ENCODE peak calls at places on chromosomes 3 and 15, in six cellular contexts. U is HepG2, I is HCT116, J is GM12878, P is SK-N-SH, R is K562. Z is an unnamed sample.

GRCh38 chr3:19972056-19972455 is 25.2 kb downstream of the RAB5A start:
- DNase-seq in J (no peak), R (no peak), I (no peak), P (no peak), U (no peak), Z (no peak)

GRCh38 chr15:40859206-40859851 is 14.7 kb downstream of the RHOV start:
- DNase-seq in I (peak), R (peak), U (peak), P (peak), J (no peak), Z (peak)

GRCh38 chr3:193980326-193980725 is 155.6 kb upstream of the HES1 start:
- DNase-seq in R (no peak), I (no peak), J (no peak), P (no peak), U (no peak), Z (no peak)

GRCh38 chr3:184334470-184335158 is 2.8 kb upstream of the FAM131A start:
- DNase-seq in P (no peak), J (no peak), I (no peak), U (no peak), R (no peak), Z (peak)

GRCh38 chr3:133479401-133479800 is 79.5 kb downstream of the BFSP2 start:
- DNase-seq in R (no peak), P (no peak), I (no peak), J (no peak), U (no peak), Z (no peak)

GRCh38 chr3:73661262-73661661 is 36.5 kb upstream of the PDZRN3 start:
- DNase-seq in J (no peak), U (no peak), P (no peak), I (no peak), R (no peak), Z (no peak)

GRCh38 chr15:61879219-61879618 is 181.0 kb downstream of the VPS13C start:
- DNase-seq in U (peak), I (no peak), R (no peak), P (no peak), J (no peak), Z (no peak)

GRCh38 chr3:69542265-69543079 is 156.6 kb upstream of the FRMD4B start:
- DNase-seq in I (no peak), R (no peak), J (no peak), U (no peak), P (peak), Z (no peak)

GRCh38 chr3:66816110-66816761 is 181.9 kb upstream of the KBTBD8 start:
- DNase-seq in I (peak), R (peak), P (peak), U (peak), J (no peak), Z (no peak)

GRCh38 chr15:61769557-61769956 is 290.7 kb downstream of the VPS13C start:
- DNase-seq in R (no peak), I (no peak), J (no peak), U (no peak), P (no peak), Z (no peak)

GRCh38 chr3:102106421-102107097 is 257.2 kb downstream of the NFKBIZ start:
- DNase-seq in P (no peak), J (no peak), R (no peak), U (no peak), I (no peak), Z (no peak)

GRCh38 chr3:69547457-69548014 is 161.6 kb upstream of the FRMD4B start:
- DNase-seq in P (peak), J (no peak), U (no peak), I (no peak), R (no peak), Z (no peak)

GRCh38 chr3:49165771-49166751 is at the start of gene CCDC71:
- DNase-seq in R (peak), J (peak), I (peak), P (peak), U (peak), Z (no peak)

GRCh38 chr15:60479711-60480110 is 769 bp upstream of the ICE2 start:
- DNase-seq in I (no peak), P (no peak), R (no peak), U (no peak), J (peak), Z (no peak)

GRCh38 chr3:45567730-45568172 is 26.8 kb upstream of the LIMD1 start:
- DNase-seq in I (no peak), P (peak), U (no peak), J (peak), R (no peak), Z (no peak)

GRCh38 chr3:51974277-51974962 is 444 bp upstream of the ABHD14A start:
- DNase-seq in R (no peak), I (no peak), U (no peak), P (peak), J (no peak), Z (no peak)

DNA sequence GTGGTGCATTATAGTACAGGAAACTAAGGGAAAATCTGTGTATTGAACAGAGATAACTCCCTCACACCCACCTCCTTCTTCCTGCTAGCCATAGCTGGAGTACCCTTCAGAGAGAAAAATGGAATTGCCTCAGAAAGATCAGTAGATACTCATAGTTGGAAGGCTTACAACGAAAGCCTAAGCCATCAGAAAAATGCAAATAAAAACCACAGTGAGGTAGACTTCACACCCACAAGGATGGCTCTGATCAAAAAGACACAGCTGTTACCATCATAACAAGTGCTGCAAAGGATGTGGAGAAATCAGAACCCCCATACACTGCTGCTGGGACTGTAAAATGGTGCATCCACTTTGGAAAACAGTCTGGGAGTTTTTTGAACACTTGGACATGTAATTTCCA is 7.4 kb upstream of the DLG1 start:
- DNase-seq in U (no peak), R (no peak), J (peak), I (no peak), P (no peak), Z (no peak)
- TF ChIP-seq REST in U (no peak), R (no peak), J (no peak), I (no peak), P (no peak), Z (no peak)

DNA sequence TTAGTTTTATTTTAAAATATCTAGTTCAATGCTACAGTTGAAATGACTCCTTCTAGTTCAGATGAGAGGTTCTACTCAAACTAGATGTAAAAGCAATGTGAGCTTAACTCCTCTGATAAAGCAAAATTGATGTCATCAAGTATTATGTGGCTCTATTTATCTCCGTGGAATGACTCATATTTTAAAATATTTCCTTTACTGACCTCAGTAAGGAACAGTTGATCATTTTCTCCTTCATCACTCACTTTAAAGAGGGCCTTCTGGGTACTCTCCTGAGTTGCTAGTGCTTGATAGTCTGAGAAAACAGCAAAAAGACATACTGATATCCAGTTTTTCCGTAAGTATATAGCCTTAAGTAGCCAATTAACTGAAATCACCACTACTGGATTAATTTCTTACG is 1099.3 kb downstream of the ROBO2 start:
- DNase-seq in U (no peak), J (no peak), R (no peak), P (no peak), I (no peak), Z (no peak)
- TF ChIP-seq SIN3A in U (no peak), J (no peak), R (no peak), P (no peak), I (no peak), Z (no peak)

GRCh38 chr3:16839271-16840110 is 45.3 kb upstream of the PLCL2 start:
- DNase-seq in J (no peak), R (no peak), U (no peak), P (peak), I (no peak), Z (no peak)
- TF ChIP-seq REST in J (no peak), R (no peak), U (no peak), P (no peak), I (no peak), Z (no peak)

GRCh38 chr15:31464216-31465082 is 137.8 kb downstream of the KLF13 start:
- DNase-seq in R (no peak), U (no peak), P (no peak), I (no peak), J (no peak), Z (no peak)
- TF ChIP-seq SIN3A in R (no peak), U (no peak), P (no peak), I (no peak), J (no peak), Z (no peak)

GRCh38 chr3:104436536-104436935 is 930.2 kb upstream of the ALCAM start:
- DNase-seq in R (no peak), U (no peak), I (no peak), J (no peak), P (no peak), Z (no peak)
- TF ChIP-seq REST in R (no peak), U (no peak), I (no peak), J (no peak), P (no peak), Z (no peak)

GRCh38 chr15:26455828-26456227 is 317.0 kb downstream of the GABRB3 start:
- DNase-seq in R (no peak), U (no peak), P (no peak), J (no peak), I (no peak), Z (no peak)
- TF ChIP-seq SIN3A in R (no peak), U (no peak), P (no peak), J (no peak), I (no peak), Z (no peak)

GRCh38 chr15:30865257-30865656 is 38.5 kb upstream of the FAN1 start:
- DNase-seq in J (no peak), I (no peak), R (no peak), U (peak), P (no peak), Z (no peak)

GRCh38 chr15:30859091-30859874 is 44.4 kb upstream of the FAN1 start:
- DNase-seq in I (peak), P (peak), R (peak), U (peak), J (no peak), Z (peak)
- TF ChIP-seq REST in I (no peak), P (no peak), R (no peak), U (no peak), J (no peak), Z (no peak)

DNA sequence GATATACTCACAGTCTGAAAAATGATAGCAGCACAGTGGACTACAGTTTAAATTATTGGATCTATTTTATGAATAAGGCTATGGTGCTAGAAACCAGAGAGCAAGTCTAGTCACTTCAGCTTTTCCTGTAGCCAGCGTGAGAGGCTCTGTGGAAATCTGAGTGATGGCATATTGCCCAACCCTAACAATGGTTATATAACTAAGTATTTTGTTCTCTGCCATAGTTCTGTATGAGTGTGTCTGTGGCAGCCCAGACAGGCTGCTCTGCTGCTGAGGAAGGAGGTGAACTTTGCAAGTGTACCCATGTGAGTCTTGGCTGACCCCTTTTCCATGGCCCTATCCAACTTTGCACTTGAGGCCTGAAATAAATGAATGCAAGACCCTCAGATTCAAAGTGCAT is 105.7 kb downstream of the LRTM1 start:
- DNase-seq in P (no peak), I (no peak), J (no peak), U (no peak), R (no peak), Z (no peak)
- TF ChIP-seq SIN3A in P (no peak), I (no peak), J (no peak), U (no peak), R (no peak), Z (no peak)

DNA sequence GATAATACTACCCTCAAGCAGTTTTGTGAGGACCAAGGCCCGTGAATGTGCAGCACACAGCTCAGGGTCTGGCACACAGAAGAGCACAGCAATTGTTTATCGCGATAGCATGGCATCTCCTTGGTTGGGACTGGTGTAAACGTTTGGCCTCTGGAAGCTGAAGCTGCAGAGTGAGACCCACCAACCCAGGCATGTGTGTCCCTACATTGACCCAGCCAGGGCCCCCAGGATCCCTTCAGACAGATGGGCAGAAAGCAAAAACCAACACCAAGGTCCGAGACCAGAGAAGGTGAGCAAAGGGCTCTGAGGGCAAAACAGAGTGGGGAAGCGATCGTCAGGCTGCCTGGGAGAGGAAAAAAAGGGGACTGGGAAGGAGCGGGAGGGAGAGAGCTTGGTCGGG is 12.6 kb upstream of the PSTPIP1 start:
- DNase-seq in R (no peak), U (no peak), J (no peak), I (no peak), P (no peak), Z (no peak)
- TF ChIP-seq REST in R (no peak), U (no peak), J (no peak), I (no peak), P (no peak), Z (no peak)